ENCODE peak calls at places on chromosomes 5 and 9, in four cellular contexts. One of them, this sample, is unnamed.

GRCh38 chr9:99031319-99031718 is 73.6 kb upstream of the TGFBR1 start:
- DNase-seq in heart left ventricle: no peak
- DNase-seq in psoas muscle: no peak
- DNase-seq in brain microvascular endothelial cell: no peak
- DNase-seq in this sample: no peak

GRCh38 chr5:35920890-35921289 is 17.5 kb downstream of the CAPSL start:
- DNase-seq in heart left ventricle: no peak
- DNase-seq in psoas muscle: no peak
- DNase-seq in brain microvascular endothelial cell: no peak
- DNase-seq in this sample: no peak

GRCh38 chr5:143488372-143488771 is 84.9 kb upstream of the NR3C1 start:
- DNase-seq in heart left ventricle: no peak
- DNase-seq in psoas muscle: no peak
- DNase-seq in brain microvascular endothelial cell: no peak
- DNase-seq in this sample: no peak

GRCh38 chr5:80319702-80320101 is at the start of gene SPZ1:
- DNase-seq in heart left ventricle: no peak
- DNase-seq in psoas muscle: no peak
- DNase-seq in brain microvascular endothelial cell: no peak
- DNase-seq in this sample: no peak

GRCh38 chr9:132631280-132631679 is 38.5 kb downstream of the DDX31 start:
- DNase-seq in heart left ventricle: no peak
- DNase-seq in psoas muscle: no peak
- DNase-seq in brain microvascular endothelial cell: peak; percentile 80
- DNase-seq in this sample: no peak

GRCh38 chr5:98698359-98698758 is 75.1 kb upstream of the RGMB start:
- DNase-seq in heart left ventricle: no peak
- DNase-seq in psoas muscle: no peak
- DNase-seq in brain microvascular endothelial cell: peak; percentile 7
- DNase-seq in this sample: no peak

GRCh38 chr5:58466939-58467338 is 7.1 kb upstream of the PLK2 start:
- DNase-seq in heart left ventricle: no peak
- DNase-seq in psoas muscle: no peak
- DNase-seq in brain microvascular endothelial cell: peak; percentile 78
- DNase-seq in this sample: no peak

GRCh38 chr5:133431326-133431725 is 181.0 kb downstream of the FSTL4 start:
- DNase-seq in heart left ventricle: no peak
- DNase-seq in psoas muscle: no peak
- DNase-seq in brain microvascular endothelial cell: no peak
- DNase-seq in this sample: no peak

GRCh38 chr9:117454711-117455110 is 39.9 kb upstream of the ASTN2 start:
- DNase-seq in heart left ventricle: no peak
- DNase-seq in psoas muscle: no peak
- DNase-seq in brain microvascular endothelial cell: no peak
- DNase-seq in this sample: no peak

GRCh38 chr5:73506459-73506955 is 8.3 kb downstream of the BTF3 start:
- DNase-seq in heart left ventricle: no peak
- DNase-seq in psoas muscle: no peak
- DNase-seq in brain microvascular endothelial cell: no peak
- DNase-seq in this sample: no peak

GRCh38 chr5:142201471-142201887 is 92.9 kb downstream of the NDFIP1 start:
- DNase-seq in heart left ventricle: no peak
- DNase-seq in psoas muscle: no peak
- DNase-seq in brain microvascular endothelial cell: peak; percentile 96
- DNase-seq in this sample: no peak

GRCh38 chr9:712643-713042 is 128.9 kb upstream of the DMRT1 start:
- DNase-seq in heart left ventricle: no peak
- DNase-seq in psoas muscle: no peak
- DNase-seq in brain microvascular endothelial cell: no peak
- DNase-seq in this sample: no peak

GRCh38 chr5:29148073-29148472 is 2045.4 kb upstream of the CDH6 start:
- DNase-seq in heart left ventricle: no peak
- DNase-seq in psoas muscle: no peak
- DNase-seq in brain microvascular endothelial cell: no peak
- DNase-seq in this sample: no peak

GRCh38 chr5:109479260-109479860 is 69.6 kb upstream of the PJA2 start:
- DNase-seq in heart left ventricle: no peak
- DNase-seq in psoas muscle: no peak
- DNase-seq in brain microvascular endothelial cell: no peak
- DNase-seq in this sample: no peak

GRCh38 chr5:6900828-6901227 is 187.6 kb downstream of the TENT4A start:
- DNase-seq in heart left ventricle: no peak
- DNase-seq in psoas muscle: no peak
- DNase-seq in brain microvascular endothelial cell: no peak
- DNase-seq in this sample: no peak

GRCh38 chr5:152560508-152561137 is 155.5 kb upstream of the NMUR2 start:
- DNase-seq in heart left ventricle: peak; percentile 64
- DNase-seq in psoas muscle: peak; percentile 50
- DNase-seq in brain microvascular endothelial cell: peak; percentile 48
- DNase-seq in this sample: peak; percentile 68

DNA sequence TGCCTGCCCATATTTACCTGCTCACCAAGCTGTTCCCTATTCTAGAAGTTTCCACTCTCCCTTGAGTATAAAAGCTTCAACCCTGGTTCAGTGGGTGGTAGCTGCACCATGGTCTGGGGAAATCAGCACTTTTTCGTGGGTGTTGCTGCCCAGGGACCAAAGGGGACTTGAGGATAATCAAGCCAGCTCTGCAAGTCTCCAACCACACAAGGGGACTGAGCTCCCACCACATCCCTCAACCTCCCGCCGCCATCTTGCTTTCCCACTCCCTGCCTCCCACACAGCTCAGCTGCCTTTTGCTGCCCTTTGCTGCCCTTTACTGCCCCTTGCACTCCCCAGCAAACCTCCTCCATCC is 210.0 kb downstream of the AUH start:
- DNase-seq in heart left ventricle: no peak
- DNase-seq in psoas muscle: no peak
- DNase-seq in brain microvascular endothelial cell: no peak
- DNase-seq in this sample: no peak
- H3K4me3 ChIP-seq in heart left ventricle: no peak overlapping the region
- H3K4me3 ChIP-seq in psoas muscle: no peak overlapping the region
- H3K4me3 ChIP-seq in brain microvascular endothelial cell: no peak overlapping the region
- H3K4me3 ChIP-seq in this sample: no peak overlapping the region

GRCh38 chr5:157477814-157478494 is 17.9 kb downstream of the NIPAL4 start:
- DNase-seq in heart left ventricle: no peak
- DNase-seq in psoas muscle: no peak
- DNase-seq in brain microvascular endothelial cell: no peak
- DNase-seq in this sample: no peak

GRCh38 chr5:157478726-157479125 is 18.7 kb downstream of the NIPAL4 start:
- DNase-seq in heart left ventricle: no peak
- DNase-seq in psoas muscle: no peak
- DNase-seq in brain microvascular endothelial cell: no peak
- DNase-seq in this sample: no peak

GRCh38 chr5:157479612-157480510 is 19.8 kb downstream of the NIPAL4 start:
- DNase-seq in heart left ventricle: no peak
- DNase-seq in psoas muscle: no peak
- DNase-seq in brain microvascular endothelial cell: no peak
- DNase-seq in this sample: no peak

GRCh38 chr5:157481255-157481654 is 21.2 kb downstream of the NIPAL4 start:
- DNase-seq in heart left ventricle: no peak
- DNase-seq in psoas muscle: no peak
- DNase-seq in brain microvascular endothelial cell: no peak
- DNase-seq in this sample: no peak

DNA sequence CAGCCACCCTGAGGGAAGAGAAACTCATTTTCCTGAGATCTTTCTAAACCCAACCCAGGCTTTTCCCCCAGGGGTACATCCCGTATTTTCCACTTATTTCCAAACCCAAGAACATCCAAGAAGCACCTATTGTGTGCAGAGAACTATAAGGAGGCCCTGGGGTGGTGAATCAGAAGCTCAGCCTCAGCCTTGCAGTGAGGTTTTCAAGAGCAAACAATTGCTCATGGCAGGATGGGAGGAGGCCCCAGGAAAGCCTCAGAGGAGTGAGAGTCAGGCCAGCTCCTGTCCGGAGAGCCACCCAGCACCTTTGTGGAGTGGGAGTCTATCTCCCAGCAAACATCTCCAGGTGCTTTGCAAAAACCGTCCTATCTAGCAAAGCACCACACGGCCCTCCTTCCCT is 19.2 kb downstream of the NIPAL4 start:
- DNase-seq in heart left ventricle: no peak
- DNase-seq in psoas muscle: no peak
- DNase-seq in brain microvascular endothelial cell: peak; percentile 27
- DNase-seq in this sample: no peak
- H3K4me3 ChIP-seq in heart left ventricle: no peak overlapping the region
- H3K4me3 ChIP-seq in psoas muscle: no peak overlapping the region
- H3K4me3 ChIP-seq in brain microvascular endothelial cell: no peak overlapping the region
- H3K4me3 ChIP-seq in this sample: no peak overlapping the region

GRCh38 chr5:167970002-167970401 is 321.4 kb upstream of the WWC1 start:
- DNase-seq in heart left ventricle: no peak
- DNase-seq in psoas muscle: no peak
- DNase-seq in brain microvascular endothelial cell: no peak
- DNase-seq in this sample: no peak
- H3K4me3 ChIP-seq in heart left ventricle: no peak overlapping the region
- H3K4me3 ChIP-seq in psoas muscle: no peak overlapping the region
- H3K4me3 ChIP-seq in brain microvascular endothelial cell: no peak overlapping the region
- H3K4me3 ChIP-seq in this sample: no peak overlapping the region

GRCh38 chr9:22238809-22239684 is 207.6 kb upstream of the DMRTA1 start:
- DNase-seq in heart left ventricle: no peak
- DNase-seq in psoas muscle: no peak
- DNase-seq in brain microvascular endothelial cell: peak; percentile 29
- DNase-seq in this sample: no peak

GRCh38 chr9:22240619-22241018 is 206.0 kb upstream of the DMRTA1 start:
- DNase-seq in heart left ventricle: no peak
- DNase-seq in psoas muscle: no peak
- DNase-seq in brain microvascular endothelial cell: peak; percentile 56
- DNase-seq in this sample: no peak

GRCh38 chr9:22237497-22238363 is 208.9 kb upstream of the DMRTA1 start:
- DNase-seq in heart left ventricle: no peak
- DNase-seq in psoas muscle: no peak
- DNase-seq in brain microvascular endothelial cell: peak; percentile 92
- DNase-seq in this sample: no peak

GRCh38 chr9:22241611-22242010 is 205.0 kb upstream of the DMRTA1 start:
- DNase-seq in heart left ventricle: no peak
- DNase-seq in psoas muscle: no peak
- DNase-seq in brain microvascular endothelial cell: no peak
- DNase-seq in this sample: no peak

GRCh38 chr9:22241024-22241423 is 205.6 kb upstream of the DMRTA1 start:
- DNase-seq in heart left ventricle: no peak
- DNase-seq in psoas muscle: no peak
- DNase-seq in brain microvascular endothelial cell: no peak
- DNase-seq in this sample: no peak
- H3K4me3 ChIP-seq in heart left ventricle: no peak overlapping the region
- H3K4me3 ChIP-seq in psoas muscle: no peak overlapping the region
- H3K4me3 ChIP-seq in brain microvascular endothelial cell: no peak overlapping the region
- H3K4me3 ChIP-seq in this sample: no peak overlapping the region

GRCh38 chr5:157559301-157559700 is 16.3 kb downstream of the ADAM19 start:
- DNase-seq in heart left ventricle: no peak
- DNase-seq in psoas muscle: no peak
- DNase-seq in brain microvascular endothelial cell: no peak
- DNase-seq in this sample: no peak
- H3K4me3 ChIP-seq in heart left ventricle: no peak overlapping the region
- H3K4me3 ChIP-seq in psoas muscle: no peak overlapping the region
- H3K4me3 ChIP-seq in brain microvascular endothelial cell: no peak overlapping the region
- H3K4me3 ChIP-seq in this sample: no peak overlapping the region

GRCh38 chr9:129204840-129205239 is 26.8 kb upstream of the IER5L start:
- DNase-seq in heart left ventricle: no peak
- DNase-seq in psoas muscle: no peak
- DNase-seq in brain microvascular endothelial cell: no peak
- DNase-seq in this sample: no peak

GRCh38 chr9:129206401-129206800 is 28.3 kb upstream of the IER5L start:
- DNase-seq in heart left ventricle: no peak
- DNase-seq in psoas muscle: no peak
- DNase-seq in brain microvascular endothelial cell: no peak
- DNase-seq in this sample: no peak

GRCh38 chr9:129202613-129203555 is 24.8 kb upstream of the IER5L start:
- DNase-seq in heart left ventricle: peak; percentile 89
- DNase-seq in psoas muscle: peak; percentile 89
- DNase-seq in brain microvascular endothelial cell: peak; percentile 56
- DNase-seq in this sample: peak; percentile 88

GRCh38 chr9:129201289-129201688 is 23.2 kb upstream of the IER5L start:
- DNase-seq in heart left ventricle: no peak
- DNase-seq in psoas muscle: no peak
- DNase-seq in brain microvascular endothelial cell: no peak
- DNase-seq in this sample: no peak

GRCh38 chr9:129203556-129203909 is 25.5 kb upstream of the IER5L start:
- DNase-seq in heart left ventricle: no peak
- DNase-seq in psoas muscle: no peak
- DNase-seq in brain microvascular endothelial cell: no peak
- DNase-seq in this sample: no peak
- H3K4me3 ChIP-seq in heart left ventricle: no peak overlapping the region
- H3K4me3 ChIP-seq in psoas muscle: peak overlapping the region; percentile 89
- H3K4me3 ChIP-seq in brain microvascular endothelial cell: peak overlapping the region; percentile 64
- H3K4me3 ChIP-seq in this sample: peak overlapping the region; percentile 79

GRCh38 chr5:140796718-140797095 is 2.1 kb downstream of the PCDHA2 start:
- DNase-seq in heart left ventricle: no peak
- DNase-seq in psoas muscle: no peak
- DNase-seq in brain microvascular endothelial cell: no peak
- DNase-seq in this sample: no peak

GRCh38 chr5:140801494-140801841 is 611 bp downstream of the PCDHA3 start:
- DNase-seq in heart left ventricle: no peak
- DNase-seq in psoas muscle: no peak
- DNase-seq in brain microvascular endothelial cell: no peak
- DNase-seq in this sample: no peak

GRCh38 chr5:140795259-140795641 is 598 bp downstream of the PCDHA2 start:
- DNase-seq in heart left ventricle: no peak
- DNase-seq in psoas muscle: no peak
- DNase-seq in brain microvascular endothelial cell: no peak
- DNase-seq in this sample: no peak

GRCh38 chr5:140802781-140803271 is 2.0 kb downstream of the PCDHA3 start:
- DNase-seq in heart left ventricle: no peak
- DNase-seq in psoas muscle: no peak
- DNase-seq in brain microvascular endothelial cell: no peak
- DNase-seq in this sample: no peak

DNA sequence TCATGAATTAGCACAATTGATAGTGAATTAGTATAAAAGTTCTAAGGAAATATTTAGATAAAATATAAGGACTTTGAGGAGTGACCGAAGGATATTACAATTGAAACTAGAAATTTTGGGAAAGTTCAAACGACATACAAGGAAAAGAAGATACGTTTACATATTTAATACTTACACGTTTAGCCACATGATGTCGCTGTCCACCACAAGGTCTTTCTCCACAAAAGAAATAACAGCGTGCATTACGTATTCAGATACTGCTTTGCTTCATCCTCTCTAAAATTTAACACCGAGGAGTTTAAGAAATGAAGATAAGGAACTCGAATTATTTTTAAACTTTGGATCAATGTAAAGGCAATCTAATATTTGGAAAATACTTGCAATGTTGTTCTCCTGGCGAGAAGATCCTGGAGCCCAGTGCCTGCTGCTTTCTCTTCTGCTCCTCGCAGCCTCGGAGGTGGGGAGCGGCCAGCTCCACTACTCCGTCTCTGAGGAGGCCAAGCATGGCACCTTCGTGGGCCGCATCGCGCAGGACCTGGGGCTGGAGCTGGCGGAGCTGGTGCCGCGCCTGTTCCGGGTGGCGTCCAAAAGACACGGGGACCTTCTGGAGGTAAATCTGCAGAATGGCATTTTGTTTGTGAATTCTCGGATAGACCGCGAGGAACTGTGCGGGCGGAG is at the start of gene PCDHA3:
- DNase-seq in heart left ventricle: no peak
- DNase-seq in psoas muscle: no peak
- DNase-seq in brain microvascular endothelial cell: no peak
- DNase-seq in this sample: no peak
- H3K4me3 ChIP-seq in heart left ventricle: peak within 1 kb of the TSS; percentile 19
- H3K4me3 ChIP-seq in psoas muscle: peak within 1 kb of the TSS; percentile 35
- H3K4me3 ChIP-seq in brain microvascular endothelial cell: no peak within 1 kb of the TSS
- H3K4me3 ChIP-seq in this sample: peak within 1 kb of the TSS; percentile 56